ENCODE peak calls at places on chromosomes 11 and 22, in six cellular contexts. One of them, this sample, is unnamed. For H3K9me3, the result is how much of the 10 kb centered on the place peaks cover.

GRCh38 chr22:41589260-41589600 is 410 bp downstream of the PMM1 start:
- DNase-seq in stomach: peak
- DNase-seq in adrenal gland: no peak
- DNase-seq in uterus: no peak
- DNase-seq in heart left ventricle: no peak
- DNase-seq in heart right ventricle: no peak
- DNase-seq in this sample: no peak

GRCh38 chr11:41201156-41201555 is 258.3 kb downstream of the LRRC4C start:
- DNase-seq in stomach: peak
- DNase-seq in adrenal gland: peak
- DNase-seq in uterus: no peak
- DNase-seq in heart left ventricle: no peak
- DNase-seq in heart right ventricle: peak
- DNase-seq in this sample: no peak

GRCh38 chr11:123682976-123683375 is 28.6 kb upstream of the SCN3B start:
- DNase-seq in stomach: no peak
- DNase-seq in adrenal gland: peak
- DNase-seq in uterus: no peak
- DNase-seq in heart left ventricle: no peak
- DNase-seq in heart right ventricle: no peak
- DNase-seq in this sample: no peak

GRCh38 chr22:19664406-19664805 is 49.9 kb upstream of the SEPTIN5 start:
- DNase-seq in stomach: no peak
- DNase-seq in adrenal gland: no peak
- DNase-seq in uterus: no peak
- DNase-seq in heart left ventricle: no peak
- DNase-seq in heart right ventricle: no peak
- DNase-seq in this sample: no peak

GRCh38 chr11:118045191-118045590 is 31.7 kb upstream of the TMPRSS4 start:
- DNase-seq in stomach: no peak
- DNase-seq in adrenal gland: no peak
- DNase-seq in uterus: no peak
- DNase-seq in heart left ventricle: no peak
- DNase-seq in heart right ventricle: no peak
- DNase-seq in this sample: no peak

GRCh38 chr11:58900479-58901420 is 38.5 kb upstream of the GLYATL1 start:
- DNase-seq in stomach: peak
- DNase-seq in adrenal gland: peak
- DNase-seq in uterus: no peak
- DNase-seq in heart left ventricle: peak
- DNase-seq in heart right ventricle: peak
- DNase-seq in this sample: peak

GRCh38 chr11:120179071-120179672 is 31.7 kb upstream of the OAF start:
- DNase-seq in stomach: no peak
- DNase-seq in adrenal gland: peak
- DNase-seq in uterus: peak
- DNase-seq in heart left ventricle: no peak
- DNase-seq in heart right ventricle: no peak
- DNase-seq in this sample: no peak

GRCh38 chr11:64086263-64086938 is 50.7 kb downstream of the FLRT1 start:
- DNase-seq in stomach: peak
- DNase-seq in adrenal gland: peak
- DNase-seq in uterus: peak
- DNase-seq in heart left ventricle: peak
- DNase-seq in heart right ventricle: peak
- DNase-seq in this sample: peak

GRCh38 chr11:57804466-57804865 is 42.9 kb downstream of the CTNND1 start:
- DNase-seq in stomach: no peak
- DNase-seq in adrenal gland: no peak
- DNase-seq in uterus: no peak
- DNase-seq in heart left ventricle: no peak
- DNase-seq in heart right ventricle: no peak
- DNase-seq in this sample: no peak

GRCh38 chr11:126189109-126189929 is 22.1 kb downstream of the RPUSD4 start:
- DNase-seq in stomach: no peak
- DNase-seq in adrenal gland: no peak
- DNase-seq in uterus: no peak
- DNase-seq in heart left ventricle: no peak
- DNase-seq in heart right ventricle: no peak
- DNase-seq in this sample: no peak

GRCh38 chr11:112513417-112513816 is 252.8 kb upstream of the PLET1 start:
- DNase-seq in stomach: no peak
- DNase-seq in adrenal gland: no peak
- DNase-seq in uterus: no peak
- DNase-seq in heart left ventricle: no peak
- DNase-seq in heart right ventricle: no peak
- DNase-seq in this sample: no peak

GRCh38 chr11:72000591-72000867 is 1.8 kb downstream of the IL18BP start:
- DNase-seq in stomach: no peak
- DNase-seq in adrenal gland: no peak
- DNase-seq in uterus: peak
- DNase-seq in heart left ventricle: no peak
- DNase-seq in heart right ventricle: no peak
- DNase-seq in this sample: peak

GRCh38 chr11:103673773-103674172 is 362.7 kb upstream of the DDI1 start:
- DNase-seq in stomach: no peak
- DNase-seq in adrenal gland: no peak
- DNase-seq in uterus: no peak
- DNase-seq in heart left ventricle: no peak
- DNase-seq in heart right ventricle: no peak
- DNase-seq in this sample: no peak

GRCh38 chr11:47108214-47108613 is 68.5 kb downstream of the ARFGAP2 start:
- DNase-seq in stomach: no peak
- DNase-seq in adrenal gland: no peak
- DNase-seq in uterus: no peak
- DNase-seq in heart left ventricle: no peak
- DNase-seq in heart right ventricle: no peak
- DNase-seq in this sample: no peak

GRCh38 chr11:48129697-48130395 is 86.8 kb upstream of the OR4B1 start:
- DNase-seq in stomach: no peak
- DNase-seq in adrenal gland: no peak
- DNase-seq in uterus: no peak
- DNase-seq in heart left ventricle: no peak
- DNase-seq in heart right ventricle: no peak
- DNase-seq in this sample: no peak

GRCh38 chr22:50739894-50740293 is 1.9 kb downstream of the ACR start:
- DNase-seq in stomach: peak
- DNase-seq in adrenal gland: no peak
- DNase-seq in uterus: no peak
- DNase-seq in heart left ventricle: no peak
- DNase-seq in heart right ventricle: no peak
- DNase-seq in this sample: no peak

GRCh38 chr11:121890377-121890776 is 225.6 kb downstream of the BLID start:
- DNase-seq in stomach: peak
- DNase-seq in adrenal gland: no peak
- DNase-seq in uterus: no peak
- DNase-seq in heart left ventricle: no peak
- DNase-seq in heart right ventricle: no peak
- DNase-seq in this sample: peak

GRCh38 chr11:33684003-33684715 is 16.5 kb downstream of the C11orf91 start:
- DNase-seq in stomach: no peak
- DNase-seq in adrenal gland: no peak
- DNase-seq in uterus: no peak
- DNase-seq in heart left ventricle: no peak
- DNase-seq in heart right ventricle: no peak
- DNase-seq in this sample: no peak

GRCh38 chr11:68756171-68756766 is 4.9 kb upstream of the TESMIN start:
- DNase-seq in stomach: no peak
- DNase-seq in adrenal gland: no peak
- DNase-seq in uterus: no peak
- DNase-seq in heart left ventricle: no peak
- DNase-seq in heart right ventricle: no peak
- DNase-seq in this sample: no peak

GRCh38 chr11:134994431-134994830 is 582.4 kb upstream of the B3GAT1 start:
- DNase-seq in stomach: no peak
- DNase-seq in adrenal gland: no peak
- DNase-seq in uterus: no peak
- DNase-seq in heart left ventricle: no peak
- DNase-seq in heart right ventricle: no peak
- DNase-seq in this sample: no peak

GRCh38 chr11:12008790-12009616 is 577 bp upstream of the DKK3 start:
- DNase-seq in stomach: peak
- DNase-seq in adrenal gland: peak
- DNase-seq in uterus: peak
- DNase-seq in heart left ventricle: peak
- DNase-seq in heart right ventricle: peak
- DNase-seq in this sample: no peak

GRCh38 chr11:67048515-67048914 is 8.1 kb upstream of the RHOD start:
- DNase-seq in stomach: no peak
- DNase-seq in adrenal gland: no peak
- DNase-seq in uterus: no peak
- DNase-seq in heart left ventricle: no peak
- DNase-seq in heart right ventricle: no peak
- DNase-seq in this sample: no peak

GRCh38 chr11:124892750-124893454 is 4.8 kb downstream of the ROBO4 start:
- DNase-seq in stomach: no peak
- DNase-seq in adrenal gland: no peak
- DNase-seq in uterus: no peak
- DNase-seq in heart left ventricle: no peak
- DNase-seq in heart right ventricle: no peak
- DNase-seq in this sample: no peak

GRCh38 chr11:101446238-101446637 is 137.6 kb downstream of the TRPC6 start:
- DNase-seq in stomach: no peak
- DNase-seq in adrenal gland: no peak
- DNase-seq in uterus: no peak
- DNase-seq in heart left ventricle: no peak
- DNase-seq in heart right ventricle: no peak
- DNase-seq in this sample: no peak

GRCh38 chr11:17498475-17498874 is 21.8 kb upstream of the ABCC8 start:
- DNase-seq in stomach: no peak
- DNase-seq in adrenal gland: no peak
- DNase-seq in uterus: no peak
- DNase-seq in heart left ventricle: no peak
- DNase-seq in heart right ventricle: no peak
- DNase-seq in this sample: no peak

GRCh38 chr11:34963351-34963750 is 46.9 kb downstream of the PDHX start:
- DNase-seq in stomach: no peak
- DNase-seq in adrenal gland: no peak
- DNase-seq in uterus: no peak
- DNase-seq in heart left ventricle: no peak
- DNase-seq in heart right ventricle: no peak
- DNase-seq in this sample: no peak

DNA sequence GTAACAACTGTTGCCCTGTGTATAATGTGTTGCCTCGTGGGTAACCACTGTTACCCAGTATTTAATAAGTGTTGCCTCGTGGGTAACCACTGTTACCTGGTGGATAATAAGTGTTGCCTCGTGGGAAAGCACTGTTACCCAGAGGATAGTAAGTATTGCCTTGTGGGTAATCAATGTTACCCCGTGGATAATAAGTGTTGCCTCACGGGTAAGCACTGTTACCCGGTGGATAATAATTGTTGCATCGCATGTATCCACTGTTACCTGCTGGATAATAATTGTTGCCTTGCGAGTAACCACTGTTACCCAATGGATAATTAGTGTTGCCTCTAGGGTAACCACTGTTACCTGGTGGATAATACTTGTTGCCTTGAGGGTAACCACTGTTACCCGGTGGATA is 17.1 kb upstream of the NXPE4 start:
- DNase-seq in stomach: no peak
- DNase-seq in adrenal gland: no peak
- DNase-seq in uterus: no peak
- DNase-seq in heart left ventricle: no peak
- DNase-seq in heart right ventricle: no peak
- DNase-seq in this sample: no peak
- H3K9me3 ChIP-seq in stomach: under half
- H3K9me3 ChIP-seq in adrenal gland: under half
- H3K9me3 ChIP-seq in uterus: under half
- H3K9me3 ChIP-seq in heart left ventricle: under half
- H3K9me3 ChIP-seq in heart right ventricle: under half
- H3K9me3 ChIP-seq in this sample: under half

GRCh38 chr22:49026476-49027121 is 801.1 kb downstream of the BRD1 start:
- DNase-seq in stomach: no peak
- DNase-seq in adrenal gland: no peak
- DNase-seq in uterus: no peak
- DNase-seq in heart left ventricle: peak
- DNase-seq in heart right ventricle: no peak
- DNase-seq in this sample: no peak

GRCh38 chr22:49023879-49024774 is 803.5 kb downstream of the BRD1 start:
- DNase-seq in stomach: no peak
- DNase-seq in adrenal gland: no peak
- DNase-seq in uterus: no peak
- DNase-seq in heart left ventricle: peak
- DNase-seq in heart right ventricle: no peak
- DNase-seq in this sample: peak

GRCh38 chr22:49027122-49027670 is 800.5 kb downstream of the BRD1 start:
- DNase-seq in stomach: no peak
- DNase-seq in adrenal gland: no peak
- DNase-seq in uterus: no peak
- DNase-seq in heart left ventricle: peak
- DNase-seq in heart right ventricle: no peak
- DNase-seq in this sample: no peak

GRCh38 chr22:49024775-49025440 is 802.8 kb downstream of the BRD1 start:
- DNase-seq in stomach: no peak
- DNase-seq in adrenal gland: no peak
- DNase-seq in uterus: no peak
- DNase-seq in heart left ventricle: peak
- DNase-seq in heart right ventricle: no peak
- DNase-seq in this sample: no peak

GRCh38 chr22:49025791-49026475 is 801.7 kb downstream of the BRD1 start:
- DNase-seq in stomach: no peak
- DNase-seq in adrenal gland: no peak
- DNase-seq in uterus: no peak
- DNase-seq in heart left ventricle: peak
- DNase-seq in heart right ventricle: no peak
- DNase-seq in this sample: no peak
- H3K9me3 ChIP-seq in stomach: under half
- H3K9me3 ChIP-seq in adrenal gland: under half
- H3K9me3 ChIP-seq in uterus: under half
- H3K9me3 ChIP-seq in heart left ventricle: under half
- H3K9me3 ChIP-seq in heart right ventricle: under half
- H3K9me3 ChIP-seq in this sample: under half

GRCh38 chr22:22979954-22980353 is 90.4 kb upstream of the GNAZ start:
- DNase-seq in stomach: no peak
- DNase-seq in adrenal gland: no peak
- DNase-seq in uterus: no peak
- DNase-seq in heart left ventricle: no peak
- DNase-seq in heart right ventricle: no peak
- DNase-seq in this sample: no peak
- H3K9me3 ChIP-seq in stomach: under half
- H3K9me3 ChIP-seq in adrenal gland: under half
- H3K9me3 ChIP-seq in uterus: under half
- H3K9me3 ChIP-seq in heart left ventricle: under half
- H3K9me3 ChIP-seq in heart right ventricle: under half
- H3K9me3 ChIP-seq in this sample: under half

GRCh38 chr11:73100578-73100977 is 41.5 kb downstream of the FCHSD2 start:
- DNase-seq in stomach: no peak
- DNase-seq in adrenal gland: no peak
- DNase-seq in uterus: no peak
- DNase-seq in heart left ventricle: no peak
- DNase-seq in heart right ventricle: no peak
- DNase-seq in this sample: no peak

GRCh38 chr11:73107597-73107996 is 34.5 kb downstream of the FCHSD2 start:
- DNase-seq in stomach: no peak
- DNase-seq in adrenal gland: no peak
- DNase-seq in uterus: no peak
- DNase-seq in heart left ventricle: no peak
- DNase-seq in heart right ventricle: no peak
- DNase-seq in this sample: no peak

GRCh38 chr11:73106347-73106746 is 35.8 kb downstream of the FCHSD2 start:
- DNase-seq in stomach: no peak
- DNase-seq in adrenal gland: no peak
- DNase-seq in uterus: no peak
- DNase-seq in heart left ventricle: no peak
- DNase-seq in heart right ventricle: no peak
- DNase-seq in this sample: no peak
- H3K9me3 ChIP-seq in stomach: under half
- H3K9me3 ChIP-seq in adrenal gland: under half
- H3K9me3 ChIP-seq in uterus: under half
- H3K9me3 ChIP-seq in heart left ventricle: under half
- H3K9me3 ChIP-seq in heart right ventricle: under half
- H3K9me3 ChIP-seq in this sample: under half